ENCODE peak calls at places on chromosomes 13 and 19, in eight cellular contexts. I is activated T-cell treated with anti-CD3 and anti-CD28 coated beads for 1 hour; Z is stimulated activated CD8-positive, alpha-beta memory T cell treated with anti-CD3 and anti-CD28 coated beads, Interleukin-15, amount 100 ng/mL, for 1 hour; K is GM12892; M is Caki2; B is NCI-H774; E is kidney epithelial cell; A is body of pancreas. F is an unnamed sample.

GRCh38 chr13:45907501-45907900 is 55.9 kb upstream of the SIAH3 start:
- DNase-seq in B (no peak), Z (no peak), K (no peak), M (no peak), A (no peak), E (no peak), I (no peak), F (no peak)

GRCh38 chr19:49880162-49880869 is 2.8 kb downstream of the TBC1D17 start:
- DNase-seq in I (no peak), M (no peak), B (no peak), K (no peak), A (no peak), E (no peak), Z (no peak), F (no peak)

GRCh38 chr19:33156354-33156753 is 24.4 kb downstream of the WDR88 start:
- DNase-seq in I (no peak), Z (no peak), E (no peak), M (no peak), K (no peak), A (no peak), B (no peak), F (no peak)

GRCh38 chr19:11596156-11596555 is 1.1 kb upstream of the ZNF627 start:
- DNase-seq in E (no peak), Z (no peak), I (no peak), A (no peak), K (no peak), B (no peak), M (no peak), F (no peak)

GRCh38 chr13:31437975-31438374 is 238.2 kb downstream of the B3GLCT start:
- DNase-seq in K (no peak), B (no peak), I (no peak), Z (no peak), E (no peak), A (no peak), M (no peak), F (no peak)

GRCh38 chr19:34461375-34462100 is 20.0 kb upstream of the WTIP start:
- DNase-seq in M (no peak), A (no peak), I (no peak), Z (no peak), E (no peak), K (no peak), B (no peak), F (no peak)

GRCh38 chr19:8567522-8568172 is 9.6 kb downstream of the MYO1F start:
- DNase-seq in M (no peak), I (no peak), B (no peak), K (no peak), Z (no peak), E (no peak), A (no peak), F (no peak)

GRCh38 chr13:52991344-52992020 is 37.1 kb upstream of the OLFM4 start:
- DNase-seq in Z (no peak), I (no peak), B (no peak), E (no peak), K (no peak), A (no peak), M (no peak), F (no peak)

GRCh38 chr13:46103037-46103436 is 1.8 kb downstream of the CPB2 start:
- DNase-seq in E (no peak), A (no peak), I (no peak), B (no peak), Z (no peak), K (no peak), M (no peak), F (no peak)

GRCh38 chr19:10812902-10813404 is 23.1 kb downstream of the TMED1 start:
- DNase-seq in A (peak), I (no peak), K (no peak), Z (no peak), E (peak), B (no peak), M (peak), F (peak)